ENCODE peak calls at places on chromosomes 16 and 17, in five cellular contexts. I is endothelial cell, W is progenitor cell of endocrine pancreas, E is tibial artery, D is kidney tubule cell. F is an unnamed sample.

GRCh38 chr16:55437627-55438026 is 41.4 kb upstream of the MMP2 start:
- DNase-seq in D (peak), I (no peak), E (no peak), W (no peak), F (no peak)

GRCh38 chr16:4212934-4213296 is 29.0 kb downstream of the SRL start:
- DNase-seq in D (peak), W (no peak), I (no peak), E (no peak), F (no peak)

GRCh38 chr17:48871551-48872351 is 20.8 kb upstream of the ATP5MC1 start:
- DNase-seq in I (no peak), E (peak), W (peak), D (peak), F (no peak)

GRCh38 chr17:21304091-21304490 is 19.6 kb downstream of the MAP2K3 start:
- DNase-seq in E (peak), D (no peak), W (no peak), I (no peak), F (no peak)

GRCh38 chr17:58338907-58339774 is 10.5 kb upstream of the TSPOAP1 start:
- DNase-seq in E (peak), W (no peak), I (peak), D (peak), F (peak)

GRCh38 chr17:72295916-72296315 is 175.1 kb downstream of the SOX9 start:
- DNase-seq in D (no peak), I (no peak), E (no peak), W (no peak), F (no peak)

GRCh38 chr16:88941051-88941932 is 35.7 kb downstream of the CBFA2T3 start:
- DNase-seq in D (no peak), I (no peak), E (no peak), W (peak), F (peak)

GRCh38 chr16:67481561-67482259 is 753 bp upstream of the ATP6V0D1 start:
- DNase-seq in I (no peak), D (no peak), E (no peak), W (no peak), F (peak)

GRCh38 chr17:3012926-3013581 is 50.4 kb downstream of the OR1D5 start:
- DNase-seq in I (peak), W (peak), D (peak), E (peak), F (peak)

GRCh38 chr16:16191493-16192167 is 31.7 kb downstream of the ABCC6 start:
- DNase-seq in E (no peak), I (peak), W (no peak), D (no peak), F (no peak)

GRCh38 chr17:77723909-77724875 is 234.3 kb upstream of the TNRC6C start:
- DNase-seq in W (no peak), E (no peak), I (no peak), D (no peak), F (no peak)

F was measured in OCI-LY7.